ENCODE peak calls at places on chromosomes 6 and 20, in five cellular contexts. One of them, this sample, is unnamed.

GRCh38 chr6:4253604-4254211 is 118.3 kb upstream of the ECI2 start:
- DNase-seq in Karpas-422: no peak
- DNase-seq in GM23248: peak; percentile 75
- DNase-seq in brain microvascular endothelial cell: peak; percentile 69
- DNase-seq in ovary: no peak
- DNase-seq in this sample: peak; percentile 31

GRCh38 chr6:79941489-79942151 is 5.7 kb downstream of the ELOVL4 start:
- DNase-seq in Karpas-422: no peak
- DNase-seq in GM23248: no peak
- DNase-seq in brain microvascular endothelial cell: no peak
- DNase-seq in ovary: no peak
- DNase-seq in this sample: no peak

GRCh38 chr6:43211960-43212359 is 17.3 kb downstream of the DNPH1 start:
- DNase-seq in Karpas-422: no peak
- DNase-seq in GM23248: no peak
- DNase-seq in brain microvascular endothelial cell: no peak
- DNase-seq in ovary: no peak
- DNase-seq in this sample: no peak

GRCh38 chr6:31919624-31920303 is 7.8 kb upstream of the C2 start:
- DNase-seq in Karpas-422: no peak
- DNase-seq in GM23248: no peak
- DNase-seq in brain microvascular endothelial cell: no peak
- DNase-seq in ovary: no peak
- DNase-seq in this sample: no peak

GRCh38 chr6:105112577-105112976 is 67.2 kb downstream of the POPDC3 start:
- DNase-seq in Karpas-422: no peak
- DNase-seq in GM23248: peak; percentile 14
- DNase-seq in brain microvascular endothelial cell: no peak
- DNase-seq in ovary: no peak
- DNase-seq in this sample: no peak

GRCh38 chr6:168031411-168032382 is 34.2 kb downstream of the KIF25 start:
- DNase-seq in Karpas-422: no peak
- DNase-seq in GM23248: peak; percentile 79
- DNase-seq in brain microvascular endothelial cell: peak; percentile 16
- DNase-seq in ovary: no peak
- DNase-seq in this sample: peak; percentile 78

GRCh38 chr20:19816386-19816785 is 58.3 kb downstream of the RIN2 start:
- DNase-seq in Karpas-422: no peak
- DNase-seq in GM23248: no peak
- DNase-seq in brain microvascular endothelial cell: no peak
- DNase-seq in ovary: no peak
- DNase-seq in this sample: no peak

GRCh38 chr6:7787137-7787575 is 61.3 kb downstream of the BMP6 start:
- DNase-seq in Karpas-422: no peak
- DNase-seq in GM23248: peak; percentile 82
- DNase-seq in brain microvascular endothelial cell: peak; percentile 9
- DNase-seq in ovary: peak; percentile 37
- DNase-seq in this sample: peak; percentile 62

GRCh38 chr6:139778688-139779087 is 404.2 kb upstream of the CITED2 start:
- DNase-seq in Karpas-422: no peak
- DNase-seq in GM23248: peak; percentile 62
- DNase-seq in brain microvascular endothelial cell: peak; percentile 24
- DNase-seq in ovary: no peak
- DNase-seq in this sample: no peak

GRCh38 chr6:128696651-128697391 is 176.4 kb upstream of the PTPRK start:
- DNase-seq in Karpas-422: no peak
- DNase-seq in GM23248: peak; percentile 79
- DNase-seq in brain microvascular endothelial cell: peak; percentile 74
- DNase-seq in ovary: no peak
- DNase-seq in this sample: peak; percentile 56

GRCh38 chr6:153015094-153015645 is 12.7 kb upstream of the MTRF1L start:
- DNase-seq in Karpas-422: no peak
- DNase-seq in GM23248: no peak
- DNase-seq in brain microvascular endothelial cell: no peak
- DNase-seq in ovary: no peak
- DNase-seq in this sample: no peak

DNA sequence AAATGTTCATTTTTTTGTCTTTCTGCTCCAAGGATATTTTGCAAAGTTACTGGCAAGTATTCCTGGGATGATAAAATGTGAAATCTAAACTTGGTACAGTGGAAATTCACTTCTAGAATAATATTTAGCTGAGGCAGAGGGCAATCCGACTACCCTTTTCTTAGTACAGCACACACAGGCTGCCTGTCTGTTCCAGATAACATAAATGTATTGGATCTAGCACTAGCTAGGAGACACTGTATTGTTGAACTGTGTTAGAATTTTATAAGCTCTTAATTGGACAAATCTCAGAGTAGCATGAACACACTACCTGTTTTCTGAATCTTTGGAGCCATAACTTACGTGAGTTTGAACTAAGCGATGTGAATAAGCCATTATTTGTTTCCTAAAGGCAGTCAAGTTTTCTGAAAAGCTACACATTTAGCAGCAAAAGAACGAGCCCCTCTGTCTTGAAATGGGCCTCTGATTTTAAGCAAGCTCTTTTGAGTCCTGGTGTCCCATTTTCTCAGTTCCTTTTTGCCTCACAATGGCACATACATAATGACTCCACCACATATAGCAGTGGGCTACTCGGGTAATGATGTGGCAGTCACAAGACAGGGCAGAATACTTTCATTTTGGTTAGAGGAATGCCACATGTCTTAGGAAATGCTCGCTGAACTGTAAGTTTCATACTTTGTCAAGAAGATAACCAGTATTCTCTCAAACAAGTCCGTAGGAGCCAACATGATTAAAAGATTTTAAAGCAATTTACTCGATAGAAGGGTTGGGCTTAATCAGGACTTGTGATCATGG is 116.5 kb upstream of the ESR1 start:
- DNase-seq in Karpas-422: peak; percentile 87
- DNase-seq in GM23248: peak; percentile 79
- DNase-seq in brain microvascular endothelial cell: no peak
- DNase-seq in ovary: no peak
- DNase-seq in this sample: peak; percentile 52
- H3K4me3 ChIP-seq in Karpas-422: peak overlapping the region; percentile 63
- H3K4me3 ChIP-seq in GM23248: peak overlapping the region; percentile 70
- H3K4me3 ChIP-seq in brain microvascular endothelial cell: no peak overlapping the region
- H3K4me3 ChIP-seq in ovary: peak overlapping the region; percentile 29
- H3K4me3 ChIP-seq in this sample: peak overlapping the region; percentile 46

GRCh38 chr20:63957690-63958441 is 1.6 kb upstream of the UCKL1 start:
- DNase-seq in Karpas-422: peak; percentile 58
- DNase-seq in GM23248: peak; percentile 52
- DNase-seq in brain microvascular endothelial cell: no peak
- DNase-seq in ovary: peak; percentile 67
- DNase-seq in this sample: no peak
- H3K4me3 ChIP-seq in Karpas-422: peak overlapping the region; percentile 72
- H3K4me3 ChIP-seq in GM23248: peak overlapping the region; percentile 72
- H3K4me3 ChIP-seq in brain microvascular endothelial cell: no peak overlapping the region
- H3K4me3 ChIP-seq in ovary: no peak overlapping the region
- H3K4me3 ChIP-seq in this sample: no peak overlapping the region

GRCh38 chr6:136646377-136646776 is 96.2 kb upstream of the MAP7 start:
- DNase-seq in Karpas-422: no peak
- DNase-seq in GM23248: peak; percentile 37
- DNase-seq in brain microvascular endothelial cell: no peak
- DNase-seq in ovary: no peak
- DNase-seq in this sample: peak; percentile 41

GRCh38 chr6:136651982-136652381 is 101.8 kb upstream of the MAP7 start:
- DNase-seq in Karpas-422: no peak
- DNase-seq in GM23248: no peak
- DNase-seq in brain microvascular endothelial cell: no peak
- DNase-seq in ovary: no peak
- DNase-seq in this sample: no peak

GRCh38 chr6:136643850-136644596 is 93.8 kb upstream of the MAP7 start:
- DNase-seq in Karpas-422: peak; percentile 84
- DNase-seq in GM23248: peak; percentile 70
- DNase-seq in brain microvascular endothelial cell: peak; percentile 77
- DNase-seq in ovary: peak; percentile 98
- DNase-seq in this sample: peak; percentile 90

GRCh38 chr6:136644597-136644952 is 94.4 kb upstream of the MAP7 start:
- DNase-seq in Karpas-422: no peak
- DNase-seq in GM23248: no peak
- DNase-seq in brain microvascular endothelial cell: no peak
- DNase-seq in ovary: no peak
- DNase-seq in this sample: no peak

GRCh38 chr6:136647363-136647763 is 97.1 kb upstream of the MAP7 start:
- DNase-seq in Karpas-422: no peak
- DNase-seq in GM23248: peak; percentile 39
- DNase-seq in brain microvascular endothelial cell: peak; percentile 92
- DNase-seq in ovary: no peak
- DNase-seq in this sample: peak; percentile 76
- H3K4me3 ChIP-seq in Karpas-422: no peak overlapping the region
- H3K4me3 ChIP-seq in GM23248: no peak overlapping the region
- H3K4me3 ChIP-seq in brain microvascular endothelial cell: peak overlapping the region; percentile 18
- H3K4me3 ChIP-seq in ovary: no peak overlapping the region
- H3K4me3 ChIP-seq in this sample: no peak overlapping the region

GRCh38 chr6:154954352-154954751 is 40.8 kb upstream of the TIAM2 start:
- DNase-seq in Karpas-422: no peak
- DNase-seq in GM23248: no peak
- DNase-seq in brain microvascular endothelial cell: no peak
- DNase-seq in ovary: no peak
- DNase-seq in this sample: no peak
- H3K4me3 ChIP-seq in Karpas-422: no peak overlapping the region
- H3K4me3 ChIP-seq in GM23248: no peak overlapping the region
- H3K4me3 ChIP-seq in brain microvascular endothelial cell: no peak overlapping the region
- H3K4me3 ChIP-seq in ovary: no peak overlapping the region
- H3K4me3 ChIP-seq in this sample: no peak overlapping the region